ENCODE peak calls at places on chromosomes 6 and 20, in ten cellular contexts. One of them, this sample, is unnamed.

GRCh38 chr6:2794171-2794730 is 29.1 kb downstream of the WRNIP1 start:
- DNase-seq in A673: no peak
- DNase-seq in ovary: no peak
- DNase-seq in psoas muscle: no peak
- DNase-seq in tibial artery: no peak
- DNase-seq in mucosa of descending colon: no peak
- DNase-seq in tibial nerve: no peak
- DNase-seq in CD8-positive, alpha-beta T cell: no peak
- DNase-seq in fibroblast of lung: no peak
- DNase-seq in lower leg skin: no peak
- DNase-seq in this sample: no peak

GRCh38 chr6:84728602-84729001 is 35.8 kb downstream of the TBX18 start:
- DNase-seq in A673: peak
- DNase-seq in ovary: no peak
- DNase-seq in psoas muscle: no peak
- DNase-seq in tibial artery: no peak
- DNase-seq in mucosa of descending colon: no peak
- DNase-seq in tibial nerve: no peak
- DNase-seq in CD8-positive, alpha-beta T cell: no peak
- DNase-seq in fibroblast of lung: peak
- DNase-seq in lower leg skin: no peak
- DNase-seq in this sample: peak

GRCh38 chr6:24883618-24884017 is 52.1 kb downstream of the RIPOR2 start:
- DNase-seq in A673: no peak
- DNase-seq in ovary: no peak
- DNase-seq in psoas muscle: no peak
- DNase-seq in tibial artery: no peak
- DNase-seq in mucosa of descending colon: no peak
- DNase-seq in tibial nerve: no peak
- DNase-seq in CD8-positive, alpha-beta T cell: no peak
- DNase-seq in fibroblast of lung: peak
- DNase-seq in lower leg skin: no peak
- DNase-seq in this sample: no peak

GRCh38 chr6:7144810-7145209 is 37.0 kb downstream of the RREB1 start:
- DNase-seq in A673: no peak
- DNase-seq in ovary: no peak
- DNase-seq in psoas muscle: no peak
- DNase-seq in tibial artery: no peak
- DNase-seq in mucosa of descending colon: no peak
- DNase-seq in tibial nerve: no peak
- DNase-seq in CD8-positive, alpha-beta T cell: no peak
- DNase-seq in fibroblast of lung: no peak
- DNase-seq in lower leg skin: no peak
- DNase-seq in this sample: no peak

GRCh38 chr20:24754691-24755090 is 194.4 kb upstream of the CST7 start:
- DNase-seq in A673: no peak
- DNase-seq in ovary: no peak
- DNase-seq in psoas muscle: no peak
- DNase-seq in tibial artery: peak
- DNase-seq in mucosa of descending colon: no peak
- DNase-seq in tibial nerve: no peak
- DNase-seq in CD8-positive, alpha-beta T cell: no peak
- DNase-seq in fibroblast of lung: no peak
- DNase-seq in lower leg skin: no peak
- DNase-seq in this sample: no peak

GRCh38 chr20:44701116-44701865 is 13.9 kb upstream of the CCN5 start:
- DNase-seq in A673: no peak
- DNase-seq in ovary: no peak
- DNase-seq in psoas muscle: no peak
- DNase-seq in tibial artery: peak
- DNase-seq in mucosa of descending colon: no peak
- DNase-seq in tibial nerve: no peak
- DNase-seq in CD8-positive, alpha-beta T cell: no peak
- DNase-seq in fibroblast of lung: peak
- DNase-seq in lower leg skin: no peak
- DNase-seq in this sample: no peak

GRCh38 chr20:10733122-10733521 is 59.3 kb upstream of the JAG1 start:
- DNase-seq in A673: no peak
- DNase-seq in ovary: no peak
- DNase-seq in psoas muscle: no peak
- DNase-seq in tibial artery: no peak
- DNase-seq in mucosa of descending colon: no peak
- DNase-seq in tibial nerve: no peak
- DNase-seq in CD8-positive, alpha-beta T cell: no peak
- DNase-seq in fibroblast of lung: peak
- DNase-seq in lower leg skin: no peak
- DNase-seq in this sample: no peak

GRCh38 chr6:138555294-138555988 is 56.1 kb upstream of the NHSL1 start:
- DNase-seq in A673: no peak
- DNase-seq in ovary: no peak
- DNase-seq in psoas muscle: no peak
- DNase-seq in tibial artery: no peak
- DNase-seq in mucosa of descending colon: no peak
- DNase-seq in tibial nerve: no peak
- DNase-seq in CD8-positive, alpha-beta T cell: no peak
- DNase-seq in fibroblast of lung: no peak
- DNase-seq in lower leg skin: no peak
- DNase-seq in this sample: no peak

GRCh38 chr20:58429303-58429702 is 40.3 kb downstream of the VAPB start:
- DNase-seq in A673: no peak
- DNase-seq in ovary: no peak
- DNase-seq in psoas muscle: no peak
- DNase-seq in tibial artery: no peak
- DNase-seq in mucosa of descending colon: no peak
- DNase-seq in tibial nerve: no peak
- DNase-seq in CD8-positive, alpha-beta T cell: no peak
- DNase-seq in fibroblast of lung: no peak
- DNase-seq in lower leg skin: no peak
- DNase-seq in this sample: no peak
- TF ChIP-seq CTCF in A673: peak
- TF ChIP-seq CTCF in ovary: no peak
- TF ChIP-seq CTCF in psoas muscle: no peak
- TF ChIP-seq CTCF in tibial artery: no peak
- TF ChIP-seq CTCF in mucosa of descending colon: no peak
- TF ChIP-seq CTCF in tibial nerve: no peak
- TF ChIP-seq CTCF in CD8-positive, alpha-beta T cell: no peak
- TF ChIP-seq CTCF in fibroblast of lung: no peak
- TF ChIP-seq CTCF in lower leg skin: no peak
- TF ChIP-seq CTCF in this sample: no peak

GRCh38 chr20:57264151-57264792 is 2.2 kb downstream of the BMP7 start:
- DNase-seq in A673: no peak
- DNase-seq in ovary: no peak
- DNase-seq in psoas muscle: no peak
- DNase-seq in tibial artery: no peak
- DNase-seq in mucosa of descending colon: no peak
- DNase-seq in tibial nerve: no peak
- DNase-seq in CD8-positive, alpha-beta T cell: no peak
- DNase-seq in fibroblast of lung: no peak
- DNase-seq in lower leg skin: no peak
- DNase-seq in this sample: no peak
- H3K4me3 ChIP-seq in A673: peak
- H3K4me3 ChIP-seq in ovary: no peak
- H3K4me3 ChIP-seq in psoas muscle: no peak
- H3K4me3 ChIP-seq in tibial artery: no peak
- H3K4me3 ChIP-seq in mucosa of descending colon: no peak
- H3K4me3 ChIP-seq in tibial nerve: peak
- H3K4me3 ChIP-seq in CD8-positive, alpha-beta T cell: no peak
- H3K4me3 ChIP-seq in fibroblast of lung: no peak
- H3K4me3 ChIP-seq in lower leg skin: no peak
- H3K4me3 ChIP-seq in this sample: no peak

DNA sequence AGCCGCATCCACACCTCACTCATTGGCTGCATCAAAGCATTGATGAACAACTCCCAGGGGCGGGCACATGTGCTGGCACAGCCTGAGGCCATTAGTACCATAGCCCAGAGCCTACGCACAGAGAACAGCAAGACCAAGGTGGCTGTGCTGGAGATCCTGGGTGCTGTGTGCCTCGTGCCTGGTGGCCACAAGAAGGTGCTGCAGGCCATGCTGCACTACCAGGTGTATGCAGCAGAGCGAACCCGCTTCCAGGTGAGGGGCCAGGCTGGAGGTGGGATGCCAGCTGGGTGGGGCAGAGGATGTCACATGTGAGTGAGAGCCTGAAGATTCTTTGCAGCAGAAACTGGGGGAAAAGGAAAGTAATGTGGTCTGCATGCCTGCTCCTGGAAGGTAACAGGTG is 66.7 kb downstream of the MOCS1 start:
- DNase-seq in A673: no peak
- DNase-seq in ovary: no peak
- DNase-seq in psoas muscle: no peak
- DNase-seq in tibial artery: peak
- DNase-seq in mucosa of descending colon: no peak
- DNase-seq in tibial nerve: no peak
- DNase-seq in CD8-positive, alpha-beta T cell: no peak
- DNase-seq in fibroblast of lung: no peak
- DNase-seq in lower leg skin: no peak
- DNase-seq in this sample: no peak
- TF ChIP-seq CTCF in A673: no peak
- TF ChIP-seq CTCF in ovary: no peak
- TF ChIP-seq CTCF in psoas muscle: no peak
- TF ChIP-seq CTCF in tibial artery: no peak
- TF ChIP-seq CTCF in mucosa of descending colon: no peak
- TF ChIP-seq CTCF in tibial nerve: no peak
- TF ChIP-seq CTCF in CD8-positive, alpha-beta T cell: no peak
- TF ChIP-seq CTCF in fibroblast of lung: no peak
- TF ChIP-seq CTCF in lower leg skin: no peak
- TF ChIP-seq CTCF in this sample: peak

GRCh38 chr6:27889628-27890315 is 22.4 kb downstream of the OR2B2 start:
- DNase-seq in A673: peak
- DNase-seq in ovary: no peak
- DNase-seq in psoas muscle: no peak
- DNase-seq in tibial artery: no peak
- DNase-seq in mucosa of descending colon: no peak
- DNase-seq in tibial nerve: no peak
- DNase-seq in CD8-positive, alpha-beta T cell: no peak
- DNase-seq in fibroblast of lung: no peak
- DNase-seq in lower leg skin: no peak
- DNase-seq in this sample: no peak
- H3K4me3 ChIP-seq in A673: peak
- H3K4me3 ChIP-seq in ovary: no peak
- H3K4me3 ChIP-seq in psoas muscle: peak
- H3K4me3 ChIP-seq in tibial artery: no peak
- H3K4me3 ChIP-seq in mucosa of descending colon: no peak
- H3K4me3 ChIP-seq in tibial nerve: no peak
- H3K4me3 ChIP-seq in CD8-positive, alpha-beta T cell: peak
- H3K4me3 ChIP-seq in fibroblast of lung: peak
- H3K4me3 ChIP-seq in lower leg skin: no peak
- H3K4me3 ChIP-seq in this sample: peak

GRCh38 chr6:112087136-112087908 is at the start of the genes FAM229B and TUBE1:
- DNase-seq in A673: peak
- DNase-seq in ovary: peak
- DNase-seq in psoas muscle: peak
- DNase-seq in tibial artery: peak
- DNase-seq in mucosa of descending colon: peak
- DNase-seq in tibial nerve: peak
- DNase-seq in CD8-positive, alpha-beta T cell: peak
- DNase-seq in fibroblast of lung: peak
- DNase-seq in lower leg skin: peak
- DNase-seq in this sample: peak
- TF ChIP-seq CTCF in A673: no peak
- TF ChIP-seq CTCF in ovary: no peak
- TF ChIP-seq CTCF in psoas muscle: no peak
- TF ChIP-seq CTCF in tibial artery: no peak
- TF ChIP-seq CTCF in mucosa of descending colon: no peak
- TF ChIP-seq CTCF in tibial nerve: no peak
- TF ChIP-seq CTCF in CD8-positive, alpha-beta T cell: no peak
- TF ChIP-seq CTCF in fibroblast of lung: no peak
- TF ChIP-seq CTCF in lower leg skin: no peak
- TF ChIP-seq CTCF in this sample: no peak

GRCh38 chr6:74879234-74879633 is 326.6 kb downstream of the COL12A1 start:
- DNase-seq in A673: no peak
- DNase-seq in ovary: no peak
- DNase-seq in psoas muscle: no peak
- DNase-seq in tibial artery: no peak
- DNase-seq in mucosa of descending colon: no peak
- DNase-seq in tibial nerve: no peak
- DNase-seq in CD8-positive, alpha-beta T cell: no peak
- DNase-seq in fibroblast of lung: peak
- DNase-seq in lower leg skin: peak
- DNase-seq in this sample: peak

GRCh38 chr6:74871757-74872156 is 334.1 kb downstream of the COL12A1 start:
- DNase-seq in A673: no peak
- DNase-seq in ovary: no peak
- DNase-seq in psoas muscle: no peak
- DNase-seq in tibial artery: no peak
- DNase-seq in mucosa of descending colon: no peak
- DNase-seq in tibial nerve: no peak
- DNase-seq in CD8-positive, alpha-beta T cell: no peak
- DNase-seq in fibroblast of lung: no peak
- DNase-seq in lower leg skin: no peak
- DNase-seq in this sample: no peak

GRCh38 chr6:74872754-74873446 is 333.0 kb downstream of the COL12A1 start:
- DNase-seq in A673: peak
- DNase-seq in ovary: no peak
- DNase-seq in psoas muscle: no peak
- DNase-seq in tibial artery: no peak
- DNase-seq in mucosa of descending colon: no peak
- DNase-seq in tibial nerve: no peak
- DNase-seq in CD8-positive, alpha-beta T cell: no peak
- DNase-seq in fibroblast of lung: no peak
- DNase-seq in lower leg skin: no peak
- DNase-seq in this sample: no peak

GRCh38 chr6:74870403-74870802 is 335.4 kb downstream of the COL12A1 start:
- DNase-seq in A673: peak
- DNase-seq in ovary: no peak
- DNase-seq in psoas muscle: no peak
- DNase-seq in tibial artery: no peak
- DNase-seq in mucosa of descending colon: no peak
- DNase-seq in tibial nerve: no peak
- DNase-seq in CD8-positive, alpha-beta T cell: no peak
- DNase-seq in fibroblast of lung: no peak
- DNase-seq in lower leg skin: no peak
- DNase-seq in this sample: no peak

GRCh38 chr6:74873911-74874310 is 331.9 kb downstream of the COL12A1 start:
- DNase-seq in A673: peak
- DNase-seq in ovary: no peak
- DNase-seq in psoas muscle: no peak
- DNase-seq in tibial artery: no peak
- DNase-seq in mucosa of descending colon: no peak
- DNase-seq in tibial nerve: no peak
- DNase-seq in CD8-positive, alpha-beta T cell: no peak
- DNase-seq in fibroblast of lung: no peak
- DNase-seq in lower leg skin: no peak
- DNase-seq in this sample: no peak
- H3K4me3 ChIP-seq in A673: no peak
- H3K4me3 ChIP-seq in ovary: no peak
- H3K4me3 ChIP-seq in psoas muscle: no peak
- H3K4me3 ChIP-seq in tibial artery: no peak
- H3K4me3 ChIP-seq in mucosa of descending colon: no peak
- H3K4me3 ChIP-seq in tibial nerve: no peak
- H3K4me3 ChIP-seq in CD8-positive, alpha-beta T cell: no peak
- H3K4me3 ChIP-seq in fibroblast of lung: no peak
- H3K4me3 ChIP-seq in lower leg skin: no peak
- H3K4me3 ChIP-seq in this sample: no peak

GRCh38 chr6:36499918-36500317 is 47.4 kb downstream of the STK38 start:
- DNase-seq in A673: no peak
- DNase-seq in ovary: no peak
- DNase-seq in psoas muscle: no peak
- DNase-seq in tibial artery: no peak
- DNase-seq in mucosa of descending colon: no peak
- DNase-seq in tibial nerve: no peak
- DNase-seq in CD8-positive, alpha-beta T cell: no peak
- DNase-seq in fibroblast of lung: no peak
- DNase-seq in lower leg skin: no peak
- DNase-seq in this sample: no peak
- TF ChIP-seq CTCF in A673: no peak
- TF ChIP-seq CTCF in ovary: no peak
- TF ChIP-seq CTCF in psoas muscle: no peak
- TF ChIP-seq CTCF in tibial artery: no peak
- TF ChIP-seq CTCF in mucosa of descending colon: no peak
- TF ChIP-seq CTCF in tibial nerve: no peak
- TF ChIP-seq CTCF in CD8-positive, alpha-beta T cell: no peak
- TF ChIP-seq CTCF in fibroblast of lung: no peak
- TF ChIP-seq CTCF in lower leg skin: no peak
- TF ChIP-seq CTCF in this sample: no peak

GRCh38 chr6:30880563-30881252 is 3.6 kb upstream of the DDR1 start:
- DNase-seq in A673: no peak
- DNase-seq in ovary: no peak
- DNase-seq in psoas muscle: no peak
- DNase-seq in tibial artery: no peak
- DNase-seq in mucosa of descending colon: no peak
- DNase-seq in tibial nerve: no peak
- DNase-seq in CD8-positive, alpha-beta T cell: no peak
- DNase-seq in fibroblast of lung: no peak
- DNase-seq in lower leg skin: no peak
- DNase-seq in this sample: no peak
- H3K4me3 ChIP-seq in A673: no peak
- H3K4me3 ChIP-seq in ovary: no peak
- H3K4me3 ChIP-seq in psoas muscle: no peak
- H3K4me3 ChIP-seq in tibial artery: no peak
- H3K4me3 ChIP-seq in mucosa of descending colon: no peak
- H3K4me3 ChIP-seq in tibial nerve: no peak
- H3K4me3 ChIP-seq in CD8-positive, alpha-beta T cell: no peak
- H3K4me3 ChIP-seq in fibroblast of lung: no peak
- H3K4me3 ChIP-seq in lower leg skin: no peak
- H3K4me3 ChIP-seq in this sample: no peak